ENCODE peak calls at places on chromosome X, in eight cellular contexts. F is colonic mucosa, K is GM23248, V is Peyer's patch, D is iPS DF 6.9, T is fibroblast of lung, X is adrenal gland, Y is neural progenitor cell. N is an unnamed sample.

GRCh38 chrX:36867143-36867542 is 141.0 kb upstream of the FAM47C start:
- DNase-seq in F (no peak), D (no peak), K (peak; percentile 28), X (no peak), V (no peak), T (peak; percentile 2), Y (peak; percentile 46), N (no peak)

GRCh38 chrX:150616863-150617198 is 48.4 kb downstream of the MTM1 start:
- DNase-seq in X (no peak), D (no peak), Y (no peak), F (no peak), T (peak; percentile 73), V (no peak), K (peak; percentile 5), N (no peak)

GRCh38 chrX:21166302-21166982 is 207.8 kb upstream of the CNKSR2 start:
- DNase-seq in T (peak; percentile 61), D (no peak), X (no peak), F (no peak), K (peak; percentile 54), Y (no peak), V (no peak), N (no peak)

GRCh38 chrX:97399400-97399799 is 515.7 kb downstream of the RPA4 start:
- DNase-seq in D (no peak), Y (no peak), F (no peak), X (no peak), K (peak; percentile 49), T (peak; percentile 80), V (no peak), N (no peak)

GRCh38 chrX:118545510-118545909 is 49.9 kb downstream of the DOCK11 start:
- DNase-seq in V (no peak), D (no peak), K (peak; percentile 31), F (no peak), T (peak; percentile 44), X (no peak), Y (no peak), N (no peak)

GRCh38 chrX:41397768-41398167 is 49.4 kb upstream of the NYX start:
- DNase-seq in K (no peak), T (no peak), F (no peak), D (no peak), X (no peak), Y (no peak), V (no peak), N (no peak)

GRCh38 chrX:24483596-24483995 is 18.5 kb downstream of the PDK3 start:
- DNase-seq in T (no peak), Y (no peak), X (no peak), K (no peak), D (no peak), F (no peak), V (no peak), N (no peak)

GRCh38 chrX:65697915-65698796 is 30.7 kb downstream of the MSN start:
- DNase-seq in T (peak; percentile 50), Y (no peak), X (peak; percentile 76), K (peak; percentile 40), D (no peak), F (peak; percentile 45), V (peak; percentile 92), N (peak; percentile 67)

GRCh38 chrX:86829786-86830185 is 681.5 kb downstream of the DACH2 start:
- DNase-seq in K (no peak), T (no peak), D (no peak), X (no peak), F (no peak), V (no peak), Y (no peak), N (no peak)

GRCh38 chrX:10190367-10190766 is 33.6 kb downstream of the CLCN4 start:
- DNase-seq in V (peak; percentile 63), T (peak; percentile 73), F (no peak), D (no peak), X (peak; percentile 60), Y (peak; percentile 60), K (peak; percentile 76), N (no peak)

GRCh38 chrX:98068210-98068609 is 1184.5 kb downstream of the RPA4 start:
- DNase-seq in X (no peak), F (no peak), V (no peak), Y (peak; percentile 32), T (no peak), K (no peak), D (no peak), N (no peak)

GRCh38 chrX:141220342-141221008 is 21.8 kb downstream of the SPANXC start:
- DNase-seq in T (peak; percentile 83), V (no peak), Y (no peak), D (no peak), X (no peak), K (peak; percentile 70), F (no peak), N (no peak)

GRCh38 chrX:51336584-51336983 is 4.0 kb downstream of the NUDT10 start:
- DNase-seq in X (peak; percentile 65), D (no peak), V (no peak), F (no peak), K (peak; percentile 62), T (peak; percentile 37), Y (peak; percentile 71), N (peak; percentile 40)

GRCh38 chrX:1932231-1932630 is 317.4 kb downstream of the ASMT start:
- DNase-seq in T (peak; percentile 53), D (no peak), F (no peak), Y (no peak), X (no peak), K (peak; percentile 26), V (no peak), N (no peak)

GRCh38 chrX:42755820-42756219 is 22.1 kb downstream of the PPP1R2C start:
- DNase-seq in D (no peak), K (peak; percentile 59), T (peak; percentile 72), V (no peak), X (peak; percentile 62), Y (no peak), F (no peak), N (no peak)

GRCh38 chrX:58025979-58026378 is 115.7 kb upstream of the ZXDA start:
- DNase-seq in T (peak; percentile 0), Y (peak; percentile 9), D (no peak), X (peak; percentile 57), V (peak; percentile 63), K (peak; percentile 47), F (peak; percentile 39), N (peak; percentile 30)

GRCh38 chrX:52341493-52341892 is 27.3 kb upstream of the XAGE2 start:
- DNase-seq in V (no peak), T (no peak), K (peak; percentile 13), X (no peak), F (no peak), D (no peak), Y (no peak), N (no peak)

GRCh38 chrX:71563921-71564320 is 14.3 kb upstream of the GCNA start:
- DNase-seq in V (no peak), D (no peak), F (no peak), X (no peak), T (no peak), K (no peak), Y (no peak), N (no peak)

GRCh38 chrX:71556026-71556425 is 22.2 kb upstream of the GCNA start:
- DNase-seq in Y (no peak), F (no peak), X (no peak), K (no peak), D (no peak), V (no peak), T (no peak), N (no peak)

GRCh38 chrX:71558920-71559319 is 19.3 kb upstream of the GCNA start:
- DNase-seq in D (no peak), V (no peak), T (no peak), X (no peak), K (no peak), F (no peak), Y (no peak), N (no peak)
- H3K36me3 ChIP-seq in D (peaks cover 5% of the 10 kb centered on the region), V (peaks cover 2% of the 10 kb centered on the region), T (peaks cover 2% of the 10 kb centered on the region), X (peaks cover 88% of the 10 kb centered on the region), K (peaks cover 79% of the 10 kb centered on the region), F (peaks cover 5% of the 10 kb centered on the region), Y (peaks cover 17% of the 10 kb centered on the region), N (peaks cover 64% of the 10 kb centered on the region)

DNA sequence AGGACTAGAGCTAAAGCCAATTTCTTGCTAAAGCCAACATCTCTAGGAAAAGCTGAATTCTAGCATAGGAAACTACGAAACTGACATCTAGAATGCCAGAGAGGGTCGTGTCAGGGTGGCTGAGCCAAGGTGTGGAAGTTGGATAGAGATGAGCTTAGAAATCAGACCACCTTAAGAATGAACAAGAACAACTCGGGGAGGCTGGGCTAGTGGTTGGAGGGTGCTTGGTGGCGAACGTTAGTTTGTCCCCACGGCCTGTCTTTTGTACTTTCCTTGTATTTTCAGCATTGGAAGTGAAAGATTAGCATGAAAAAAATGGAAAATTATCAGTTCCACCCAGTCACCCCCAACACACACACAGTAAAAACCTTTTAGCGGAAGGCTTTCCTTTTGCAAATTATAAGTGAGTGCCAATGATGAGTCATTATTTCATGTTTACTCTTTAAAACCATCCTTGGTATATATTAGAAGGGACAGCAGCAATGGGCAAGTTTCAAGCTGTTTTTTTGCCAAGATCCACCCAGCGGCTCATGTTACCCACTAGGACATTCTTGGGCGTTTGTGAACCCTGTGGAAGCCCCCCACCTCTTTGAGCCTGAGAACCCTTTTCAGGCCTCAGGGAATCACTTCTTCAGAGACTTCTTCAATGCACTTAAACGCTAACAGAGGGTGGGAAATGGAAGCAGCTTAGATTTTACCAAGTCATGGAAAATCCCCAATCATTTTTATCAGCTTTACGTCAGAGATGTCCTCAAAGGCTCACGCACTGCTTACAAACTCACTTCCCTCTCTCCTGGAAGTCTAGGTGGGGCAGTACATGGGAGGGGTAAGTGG is 4.9 kb upstream of the PPEF1 start:
- DNase-seq in Y (no peak), K (peak; percentile 42), T (peak; percentile 43), V (no peak), X (no peak), D (no peak), F (no peak), N (no peak)
- H3K36me3 ChIP-seq in Y (no peaks in the 10 kb centered on the region), K (no peaks in the 10 kb centered on the region), T (no peaks in the 10 kb centered on the region), V (no peaks in the 10 kb centered on the region), X (no peaks in the 10 kb centered on the region), D (no peaks in the 10 kb centered on the region), F (no peaks in the 10 kb centered on the region), N (no peaks in the 10 kb centered on the region)

GRCh38 chrX:100350704-100351489 is 59.2 kb downstream of the PCDH19 start:
- DNase-seq in D (no peak), Y (no peak), T (no peak), F (no peak), K (no peak), X (no peak), V (no peak), N (no peak)
- H3K36me3 ChIP-seq in D (no peaks in the 10 kb centered on the region), Y (no peaks in the 10 kb centered on the region), T (no peaks in the 10 kb centered on the region), F (no peaks in the 10 kb centered on the region), K (no peaks in the 10 kb centered on the region), X (no peaks in the 10 kb centered on the region), V (no peaks in the 10 kb centered on the region), N (no peaks in the 10 kb centered on the region)

GRCh38 chrX:47239898-47240545 is 7.2 kb downstream of the USP11 start:
- DNase-seq in K (no peak), T (no peak), Y (no peak), F (no peak), X (no peak), V (peak; percentile 34), D (no peak), N (no peak)

GRCh38 chrX:47242321-47242720 is 9.5 kb downstream of the USP11 start:
- DNase-seq in D (no peak), K (no peak), Y (no peak), V (peak; percentile 19), F (no peak), X (no peak), T (no peak), N (no peak)

GRCh38 chrX:47243351-47243750 is 10.5 kb downstream of the USP11 start:
- DNase-seq in K (no peak), F (no peak), V (peak; percentile 36), D (no peak), X (no peak), T (no peak), Y (no peak), N (no peak)

GRCh38 chrX:47240619-47241018 is 7.8 kb downstream of the USP11 start:
- DNase-seq in D (no peak), F (no peak), Y (no peak), K (no peak), T (no peak), V (peak; percentile 30), X (no peak), N (no peak)

GRCh38 chrX:47241201-47242011 is 8.6 kb downstream of the USP11 start:
- DNase-seq in X (no peak), V (peak; percentile 41), D (no peak), T (no peak), F (no peak), Y (no peak), K (no peak), N (no peak)
- H3K36me3 ChIP-seq in X (peaks cover 41% of the 10 kb centered on the region), V (no peaks in the 10 kb centered on the region), D (peaks cover 31% of the 10 kb centered on the region), T (peaks cover 7% of the 10 kb centered on the region), F (no peaks in the 10 kb centered on the region), Y (no peaks in the 10 kb centered on the region), K (no peaks in the 10 kb centered on the region), N (peaks cover 7% of the 10 kb centered on the region)